ENCODE peak calls at places on chromosome 9, in six cellular contexts. V, J, B, X, G and F are unnamed samples.

GRCh38 chr9:35616681-35617459 is 1.3 kb downstream of the CD72 start:
- DNase-seq in B (peak; percentile 77), X (peak; percentile 47), V (peak; percentile 71), J (peak; percentile 84), G (peak; percentile 75), F (peak; percentile 81)

GRCh38 chr9:18896531-18897179 is 136.4 kb downstream of the SAXO1 start:
- DNase-seq in V (no peak), J (no peak), B (no peak), G (no peak), X (no peak), F (no peak)

GRCh38 chr9:126173401-126173800 is 153.2 kb upstream of the MVB12B start:
- DNase-seq in V (no peak), B (no peak), X (no peak), G (no peak), J (no peak), F (peak; percentile 37)

GRCh38 chr9:136279471-136279870 is 24.4 kb downstream of the CCDC187 start:
- DNase-seq in V (no peak), X (no peak), J (no peak), G (no peak), B (no peak), F (no peak)

GRCh38 chr9:14198544-14199510 is 115.1 kb downstream of the NFIB start:
- DNase-seq in X (no peak), J (peak; percentile 78), G (no peak), B (peak; percentile 75), V (peak; percentile 71), F (no peak)

GRCh38 chr9:37914701-37915358 is 10.9 kb upstream of the SLC25A51 start:
- DNase-seq in X (no peak), V (no peak), G (no peak), B (no peak), J (peak; percentile 62), F (no peak)

GRCh38 chr9:84697494-84698114 is 28.1 kb downstream of the NTRK2 start:
- DNase-seq in X (no peak), J (peak; percentile 81), G (peak; percentile 73), B (peak; percentile 67), V (peak; percentile 72), F (peak; percentile 12)

GRCh38 chr9:122180633-122181032 is 20.9 kb downstream of the MORN5 start:
- DNase-seq in G (no peak), V (no peak), J (no peak), X (no peak), B (no peak), F (no peak)

GRCh38 chr9:98778711-98779530 is 17.4 kb downstream of the ANKS6 start:
- DNase-seq in G (no peak), X (no peak), J (peak; percentile 6), V (no peak), B (no peak), F (no peak)

GRCh38 chr9:13975628-13976250 is 338.2 kb downstream of the NFIB start:
- DNase-seq in J (no peak), X (no peak), G (no peak), B (no peak), V (no peak), F (no peak)

GRCh38 chr9:4116708-4117460 is 183.0 kb downstream of the GLIS3 start:
- DNase-seq in X (no peak), B (no peak), G (no peak), J (no peak), V (no peak), F (no peak)

GRCh38 chr9:13941686-13942085 is 372.3 kb downstream of the NFIB start:
- DNase-seq in V (no peak), X (no peak), G (no peak), J (no peak), B (no peak), F (no peak)

GRCh38 chr9:107274953-107275422 is 8.1 kb upstream of the RAD23B start:
- DNase-seq in V (no peak), B (no peak), X (no peak), G (no peak), J (no peak), F (no peak)

GRCh38 chr9:68668127-68668526 is 36.9 kb upstream of the PIP5K1B start:
- DNase-seq in G (no peak), J (no peak), B (no peak), V (no peak), X (no peak), F (no peak)

GRCh38 chr9:126745574-126746411 is 59.0 kb upstream of the ZBTB43 start:
- DNase-seq in X (no peak), B (no peak), J (no peak), G (no peak), V (no peak), F (no peak)

GRCh38 chr9:137110147-137110910 is 4.2 kb downstream of the DPP7 start:
- DNase-seq in G (no peak), X (no peak), V (no peak), B (no peak), J (no peak), F (no peak)

GRCh38 chr9:114141553-114142548 is 13.5 kb upstream of the COL27A1 start:
- DNase-seq in G (no peak), J (no peak), X (no peak), V (peak; percentile 41), B (peak; percentile 28), F (no peak)

GRCh38 chr9:126874546-126875314 is 14.3 kb downstream of the ZBTB34 start:
- DNase-seq in G (no peak), B (no peak), V (no peak), X (no peak), J (peak; percentile 15), F (no peak)

GRCh38 chr9:124574944-124575343 is 67.7 kb upstream of the NR5A1 start:
- DNase-seq in G (no peak), B (no peak), X (no peak), J (no peak), V (no peak), F (no peak)

GRCh38 chr9:121675381-121675780 is 23.9 kb downstream of the DAB2IP start:
- DNase-seq in B (no peak), V (no peak), G (no peak), X (no peak), J (no peak), F (no peak)

GRCh38 chr9:710951-711745 is 130.3 kb upstream of the DMRT1 start:
- DNase-seq in V (no peak), B (no peak), J (no peak), X (no peak), G (no peak), F (no peak)

GRCh38 chr9:95719354-95719753 is 156.1 kb upstream of the ERCC6L2 start:
- DNase-seq in B (no peak), G (no peak), J (no peak), X (no peak), V (no peak), F (no peak)

GRCh38 chr9:38333047-38333446 is 59.5 kb upstream of the ALDH1B1 start:
- DNase-seq in B (no peak), V (no peak), G (no peak), J (no peak), X (no peak), F (no peak)

GRCh38 chr9:79763861-79764260 is 192.1 kb downstream of the TLE4 start:
- DNase-seq in J (no peak), X (no peak), B (no peak), V (no peak), G (no peak), F (no peak)

GRCh38 chr9:97721396-97721795 is 24.3 kb upstream of the XPA start:
- DNase-seq in X (no peak), V (no peak), G (no peak), B (no peak), J (no peak), F (no peak)

GRCh38 chr9:3746296-3747275 is 220.8 kb upstream of the RFX3 start:
- DNase-seq in V (no peak), J (no peak), X (no peak), G (no peak), B (no peak), F (no peak)

GRCh38 chr9:135108801-135109500 is 21.5 kb downstream of the OLFM1 start:
- DNase-seq in G (no peak), X (no peak), J (no peak), V (no peak), B (no peak), F (no peak)

GRCh38 chr9:22148876-22149637 is 140.0 kb upstream of the CDKN2B start:
- DNase-seq in G (no peak), J (no peak), V (no peak), B (no peak), X (no peak), F (no peak)

GRCh38 chr9:72013188-72013877 is 47.1 kb downstream of the C9orf57 start:
- DNase-seq in G (no peak), J (no peak), V (no peak), B (no peak), X (no peak), F (no peak)

GRCh38 chr9:134791009-134791408 is 89.6 kb upstream of the FCN2 start:
- DNase-seq in J (no peak), V (no peak), G (no peak), B (no peak), X (no peak), F (no peak)

GRCh38 chr9:12716823-12717222 is 23.6 kb downstream of the TYRP1 start:
- DNase-seq in J (no peak), X (no peak), V (no peak), B (no peak), G (no peak), F (no peak)
- TF ChIP-seq CTCF in J (no peak), X (no peak), V (peak; percentile 27), B (peak; percentile 30), G (no peak), F (no peak)

GRCh38 chr9:130845901-130846381 is 10.9 kb downstream of the ABL1 start:
- DNase-seq in X (no peak), V (no peak), G (no peak), J (no peak), B (peak; percentile 63), F (no peak)
- TF ChIP-seq CTCF in X (no peak), V (no peak), G (no peak), J (no peak), B (no peak), F (no peak)

DNA sequence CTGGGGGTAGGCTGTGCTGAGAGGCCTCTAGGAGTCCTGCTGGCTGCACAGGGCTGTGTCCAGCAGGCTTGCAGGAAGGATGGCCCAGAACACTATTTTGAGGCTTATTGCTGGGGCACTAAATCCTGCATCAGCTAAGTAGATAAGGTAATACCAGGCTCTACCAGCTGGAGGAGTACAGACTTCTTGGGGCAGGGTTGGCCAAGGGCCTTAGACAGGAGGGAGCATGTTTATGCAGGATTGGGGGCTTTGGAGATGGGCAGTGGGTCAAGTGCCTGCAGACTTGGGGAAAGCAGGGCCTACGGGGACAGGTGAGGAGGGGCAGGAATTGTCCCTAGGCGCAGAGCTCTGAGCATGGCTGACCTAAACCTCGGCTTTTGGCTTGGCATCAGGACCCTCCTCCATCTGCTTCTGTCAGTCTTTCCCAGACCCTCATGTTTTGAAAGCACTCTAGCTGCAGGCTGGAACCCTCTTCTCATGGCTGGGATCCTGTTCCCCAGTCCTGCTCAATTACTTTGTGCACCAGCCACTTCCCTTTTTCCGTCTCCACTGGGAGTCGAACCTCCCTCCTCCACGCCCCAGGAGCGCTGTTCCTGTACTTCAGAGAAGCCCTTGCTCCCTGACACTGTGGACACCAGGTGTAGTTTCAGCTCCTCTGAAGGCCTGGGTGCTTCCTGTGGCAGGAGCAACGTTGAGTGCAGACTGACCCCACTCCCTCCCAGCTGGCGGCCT is 61.0 kb upstream of the SPTLC1 start:
- DNase-seq in V (no peak), X (no peak), G (no peak), J (no peak), B (no peak), F (no peak)
- TF ChIP-seq CTCF in V (no peak), X (no peak), G (no peak), J (no peak), B (no peak), F (no peak)

GRCh38 chr9:33785914-33786313 is 9.4 kb upstream of the PRSS3 start:
- DNase-seq in G (no peak), J (no peak), V (no peak), X (no peak), B (no peak), F (no peak)
- TF ChIP-seq CTCF in G (no peak), J (no peak), V (no peak), X (no peak), B (no peak), F (no peak)

GRCh38 chr9:76530458-76531100 is 71.6 kb downstream of the GCNT1 start:
- DNase-seq in V (no peak), X (no peak), J (no peak), B (no peak), G (no peak), F (no peak)
- TF ChIP-seq CTCF in V (no peak), X (no peak), J (no peak), B (no peak), G (no peak), F (no peak)